ENCODE peak calls at places on chromosomes 12 and 14, in six cellular contexts. One of them, this sample, is unnamed.

GRCh38 chr14:104794641-104795467 is 694 bp downstream of the AKT1 start:
- DNase-seq in prostate gland: no peak
- DNase-seq in ovary: no peak
- DNase-seq in body of pancreas: peak; percentile 59
- DNase-seq in stomach: peak; percentile 51
- DNase-seq in HepG2: no peak
- DNase-seq in this sample: peak; percentile 71

GRCh38 chr12:53944907-53945847 is 6.5 kb downstream of the HOXC13 start:
- DNase-seq in HepG2: no peak
- DNase-seq in prostate gland: no peak
- DNase-seq in body of pancreas: no peak
- DNase-seq in stomach: no peak
- DNase-seq in ovary: no peak
- DNase-seq in this sample: no peak

GRCh38 chr12:57216014-57216891 is at the start of gene NXPH4:
- DNase-seq in stomach: peak; percentile 47
- DNase-seq in HepG2: no peak
- DNase-seq in body of pancreas: peak; percentile 48
- DNase-seq in prostate gland: peak; percentile 33
- DNase-seq in ovary: no peak
- DNase-seq in this sample: no peak

GRCh38 chr12:49809369-49810158 is 18.6 kb downstream of the NCKAP5L start:
- DNase-seq in body of pancreas: no peak
- DNase-seq in prostate gland: no peak
- DNase-seq in stomach: no peak
- DNase-seq in ovary: no peak
- DNase-seq in HepG2: no peak
- DNase-seq in this sample: no peak

GRCh38 chr12:54525383-54525782 is 24.0 kb upstream of the PDE1B start:
- DNase-seq in ovary: no peak
- DNase-seq in prostate gland: no peak
- DNase-seq in stomach: no peak
- DNase-seq in body of pancreas: no peak
- DNase-seq in HepG2: no peak
- DNase-seq in this sample: no peak

GRCh38 chr14:105589161-105589925 is 63.0 kb downstream of the TMEM121 start:
- DNase-seq in body of pancreas: no peak
- DNase-seq in HepG2: no peak
- DNase-seq in prostate gland: no peak
- DNase-seq in ovary: no peak
- DNase-seq in stomach: no peak
- DNase-seq in this sample: no peak

GRCh38 chr12:49803693-49804450 is 24.3 kb downstream of the NCKAP5L start:
- DNase-seq in stomach: no peak
- DNase-seq in prostate gland: no peak
- DNase-seq in body of pancreas: no peak
- DNase-seq in ovary: no peak
- DNase-seq in HepG2: no peak
- DNase-seq in this sample: no peak

GRCh38 chr12:68121143-68121542 is 38.4 kb downstream of the IFNG start:
- DNase-seq in ovary: no peak
- DNase-seq in stomach: no peak
- DNase-seq in prostate gland: no peak
- DNase-seq in HepG2: no peak
- DNase-seq in body of pancreas: no peak
- DNase-seq in this sample: no peak

GRCh38 chr12:51531982-51532497 is 59.0 kb upstream of the SCN8A start:
- DNase-seq in body of pancreas: peak; percentile 77
- DNase-seq in stomach: peak; percentile 83
- DNase-seq in HepG2: peak; percentile 43
- DNase-seq in prostate gland: peak; percentile 68
- DNase-seq in ovary: peak; percentile 70
- DNase-seq in this sample: peak; percentile 62

GRCh38 chr14:74980398-74980745 is 22.3 kb upstream of the EIF2B2 start:
- DNase-seq in HepG2: no peak
- DNase-seq in ovary: no peak
- DNase-seq in body of pancreas: no peak
- DNase-seq in stomach: no peak
- DNase-seq in prostate gland: no peak
- DNase-seq in this sample: no peak

GRCh38 chr12:56636118-56636674 is 6.1 kb upstream of the BAZ2A start:
- DNase-seq in body of pancreas: peak; percentile 90
- DNase-seq in ovary: peak; percentile 91
- DNase-seq in stomach: peak; percentile 88
- DNase-seq in prostate gland: peak; percentile 94
- DNase-seq in HepG2: peak; percentile 84
- DNase-seq in this sample: no peak

GRCh38 chr14:100313045-100313400 is 6.8 kb upstream of the SLC25A29 start:
- DNase-seq in HepG2: no peak
- DNase-seq in stomach: no peak
- DNase-seq in prostate gland: no peak
- DNase-seq in body of pancreas: no peak
- DNase-seq in ovary: no peak
- DNase-seq in this sample: no peak

GRCh38 chr12:65609359-65609771 is 214.9 kb upstream of the HMGA2 start:
- DNase-seq in stomach: no peak
- DNase-seq in prostate gland: no peak
- DNase-seq in HepG2: no peak
- DNase-seq in body of pancreas: no peak
- DNase-seq in ovary: no peak
- DNase-seq in this sample: no peak

GRCh38 chr14:99242816-99243795 is 28.9 kb downstream of the BCL11B start:
- DNase-seq in prostate gland: no peak
- DNase-seq in stomach: no peak
- DNase-seq in body of pancreas: no peak
- DNase-seq in ovary: no peak
- DNase-seq in HepG2: no peak
- DNase-seq in this sample: no peak

GRCh38 chr14:104939666-104940410 is 15.2 kb downstream of the PLD4 start:
- DNase-seq in stomach: no peak
- DNase-seq in prostate gland: no peak
- DNase-seq in HepG2: no peak
- DNase-seq in body of pancreas: no peak
- DNase-seq in ovary: no peak
- DNase-seq in this sample: no peak

GRCh38 chr12:78455991-78456390 is 408.6 kb upstream of the SYT1 start:
- DNase-seq in stomach: no peak
- DNase-seq in prostate gland: no peak
- DNase-seq in HepG2: no peak
- DNase-seq in ovary: no peak
- DNase-seq in body of pancreas: no peak
- DNase-seq in this sample: no peak

GRCh38 chr14:68937790-68938514 is 41.1 kb downstream of the ACTN1 start:
- DNase-seq in body of pancreas: peak; percentile 74
- DNase-seq in HepG2: no peak
- DNase-seq in ovary: no peak
- DNase-seq in stomach: peak; percentile 76
- DNase-seq in prostate gland: peak; percentile 95
- DNase-seq in this sample: no peak

GRCh38 chr14:101732128-101732527 is 29.4 kb upstream of the PPP2R5C start:
- DNase-seq in stomach: no peak
- DNase-seq in body of pancreas: no peak
- DNase-seq in prostate gland: no peak
- DNase-seq in ovary: no peak
- DNase-seq in HepG2: no peak
- DNase-seq in this sample: no peak

GRCh38 chr14:105330491-105330895 is 15.9 kb downstream of the PACS2 start:
- DNase-seq in ovary: no peak
- DNase-seq in HepG2: no peak
- DNase-seq in prostate gland: no peak
- DNase-seq in stomach: no peak
- DNase-seq in body of pancreas: no peak
- DNase-seq in this sample: no peak

GRCh38 chr12:118377005-118377890 is 893 bp downstream of the SUDS3 start:
- DNase-seq in prostate gland: no peak
- DNase-seq in ovary: no peak
- DNase-seq in body of pancreas: no peak
- DNase-seq in HepG2: no peak
- DNase-seq in stomach: no peak
- DNase-seq in this sample: no peak

GRCh38 chr12:13942826-13943225 is 38.6 kb downstream of the GRIN2B start:
- DNase-seq in HepG2: no peak
- DNase-seq in body of pancreas: no peak
- DNase-seq in ovary: no peak
- DNase-seq in stomach: no peak
- DNase-seq in prostate gland: no peak
- DNase-seq in this sample: no peak

GRCh38 chr12:122909442-122910288 is 13.7 kb upstream of the VPS37B start:
- DNase-seq in body of pancreas: peak; percentile 30
- DNase-seq in stomach: no peak
- DNase-seq in ovary: no peak
- DNase-seq in prostate gland: no peak
- DNase-seq in HepG2: no peak
- DNase-seq in this sample: no peak

DNA sequence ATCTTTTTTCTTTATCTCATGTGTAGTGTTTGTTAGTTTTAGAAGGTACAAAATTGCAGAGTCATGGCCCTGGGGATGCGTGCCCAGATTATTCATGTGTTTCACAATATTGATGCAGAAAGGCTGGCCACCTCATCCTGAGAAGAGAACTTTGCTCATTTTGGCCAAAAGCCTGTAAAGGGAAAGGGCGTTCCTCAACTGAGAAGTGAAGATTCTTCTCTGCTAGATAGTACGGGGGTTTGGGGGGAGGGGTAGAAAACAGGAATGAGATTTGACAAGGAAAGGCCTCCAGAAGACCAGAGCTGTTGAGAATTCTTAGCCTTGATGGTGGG is 1.7 kb downstream of the MGST1 start:
- DNase-seq in prostate gland: peak; percentile 33
- DNase-seq in HepG2: peak; percentile 81
- DNase-seq in body of pancreas: peak; percentile 76
- DNase-seq in ovary: no peak
- DNase-seq in stomach: peak; percentile 73
- DNase-seq in this sample: no peak
- TF ChIP-seq POLR2A in prostate gland: no peak
- TF ChIP-seq POLR2A in HepG2: no peak
- TF ChIP-seq POLR2A in body of pancreas: no peak
- TF ChIP-seq POLR2A in ovary: no peak
- TF ChIP-seq POLR2A in stomach: no peak
- TF ChIP-seq POLR2A in this sample: no peak

GRCh38 chr12:31323466-31324115 is 2.4 kb downstream of the SINHCAF start:
- DNase-seq in body of pancreas: no peak
- DNase-seq in prostate gland: peak; percentile 44
- DNase-seq in HepG2: no peak
- DNase-seq in stomach: peak; percentile 51
- DNase-seq in ovary: peak; percentile 55
- DNase-seq in this sample: peak; percentile 20

GRCh38 chr12:31324845-31325523 is 966 bp downstream of the SINHCAF start:
- DNase-seq in prostate gland: peak; percentile 59
- DNase-seq in HepG2: no peak
- DNase-seq in ovary: no peak
- DNase-seq in body of pancreas: peak; percentile 60
- DNase-seq in stomach: peak; percentile 55
- DNase-seq in this sample: peak; percentile 19

GRCh38 chr12:31322651-31323248 is 3.2 kb downstream of the SINHCAF start:
- DNase-seq in HepG2: no peak
- DNase-seq in prostate gland: peak; percentile 12
- DNase-seq in stomach: no peak
- DNase-seq in ovary: peak; percentile 33
- DNase-seq in body of pancreas: no peak
- DNase-seq in this sample: no peak

GRCh38 chr12:31325524-31325875 is 450 bp downstream of the SINHCAF start:
- DNase-seq in prostate gland: no peak
- DNase-seq in HepG2: no peak
- DNase-seq in body of pancreas: peak; percentile 28
- DNase-seq in stomach: peak; percentile 33
- DNase-seq in ovary: no peak
- DNase-seq in this sample: peak; percentile 18

DNA sequence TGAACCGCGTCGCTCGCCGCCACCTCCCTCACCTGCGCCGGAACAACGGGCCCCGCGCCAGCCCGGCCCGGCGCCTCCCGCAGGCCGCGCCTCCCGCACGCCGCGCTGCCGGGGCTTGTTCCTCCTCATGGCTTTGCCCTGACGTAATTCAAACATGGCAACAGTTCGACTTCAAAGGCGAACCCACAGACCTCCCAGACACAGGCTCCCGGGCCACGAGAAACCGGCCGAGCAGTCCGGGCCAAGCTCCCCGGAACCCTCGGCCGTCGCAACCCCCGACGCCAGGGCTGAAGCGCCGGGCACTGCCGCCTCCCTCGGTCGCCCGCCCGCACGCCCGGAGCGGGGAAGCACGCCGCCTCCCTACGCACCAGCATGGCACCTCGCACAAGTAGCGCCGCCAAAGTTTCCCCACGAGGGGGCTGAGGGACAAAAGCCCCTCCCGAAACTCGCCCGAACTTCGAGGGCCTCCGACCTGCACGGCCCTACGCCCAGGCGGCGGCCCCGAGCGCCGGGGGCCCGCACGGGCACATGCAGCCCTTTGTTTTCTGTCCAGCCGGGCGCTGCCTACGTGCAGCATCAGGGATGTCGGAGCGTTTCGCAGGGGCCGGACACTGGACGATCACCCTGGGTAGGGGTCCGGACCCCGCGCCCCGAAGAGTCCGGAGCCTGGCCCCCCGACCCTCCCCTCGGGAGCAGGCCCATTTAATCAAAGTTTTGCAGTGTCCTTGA is 1.7 kb downstream of the SINHCAF start:
- DNase-seq in stomach: peak; percentile 83
- DNase-seq in ovary: peak; percentile 77
- DNase-seq in HepG2: peak; percentile 78
- DNase-seq in body of pancreas: peak; percentile 87
- DNase-seq in prostate gland: peak; percentile 65
- DNase-seq in this sample: peak; percentile 40
- TF ChIP-seq POLR2A in stomach: no peak
- TF ChIP-seq POLR2A in ovary: peak; percentile 41
- TF ChIP-seq POLR2A in HepG2: no peak
- TF ChIP-seq POLR2A in body of pancreas: peak; percentile 79
- TF ChIP-seq POLR2A in prostate gland: peak; percentile 56
- TF ChIP-seq POLR2A in this sample: peak; percentile 55

DNA sequence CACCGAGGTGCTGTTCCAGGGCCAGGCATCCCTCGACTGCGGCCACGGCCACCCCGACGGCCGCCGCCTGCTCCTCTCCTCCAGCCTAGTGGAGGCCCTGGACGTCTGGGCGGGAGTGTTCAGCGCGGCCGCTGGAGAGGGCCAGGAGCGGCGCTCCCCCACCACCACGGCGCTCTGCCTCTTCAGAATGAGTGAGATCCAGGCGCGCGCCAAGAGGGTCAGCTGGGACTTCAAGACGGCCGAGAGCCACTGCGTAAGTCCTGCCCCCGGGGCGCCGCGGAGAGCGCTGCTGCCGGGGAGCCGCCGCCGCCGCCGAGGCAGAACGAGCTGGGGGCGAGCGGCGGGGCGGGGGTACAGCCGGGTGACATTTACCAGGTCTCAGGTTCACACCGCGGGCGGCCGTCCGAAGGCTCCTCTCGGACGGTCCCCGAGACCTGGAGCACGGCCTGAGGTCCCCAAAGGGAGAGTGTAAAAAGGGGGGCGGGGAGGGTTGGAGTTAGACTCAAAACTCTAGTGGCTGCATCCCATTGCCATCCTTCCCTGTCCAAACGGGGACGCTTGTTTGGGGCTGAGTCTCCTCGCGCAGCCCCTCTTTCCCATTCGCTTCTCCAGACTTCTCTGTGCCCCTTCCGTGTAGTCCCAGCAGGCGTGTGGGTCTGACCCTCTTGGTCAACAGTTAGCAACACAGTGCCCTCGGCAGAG is 1.6 kb downstream of the PLXNC1 start:
- DNase-seq in body of pancreas: peak; percentile 24
- DNase-seq in stomach: peak; percentile 28
- DNase-seq in prostate gland: no peak
- DNase-seq in ovary: peak; percentile 79
- DNase-seq in HepG2: no peak
- DNase-seq in this sample: no peak
- TF ChIP-seq POLR2A in body of pancreas: no peak
- TF ChIP-seq POLR2A in stomach: no peak
- TF ChIP-seq POLR2A in prostate gland: no peak
- TF ChIP-seq POLR2A in ovary: peak; percentile 9
- TF ChIP-seq POLR2A in HepG2: no peak
- TF ChIP-seq POLR2A in this sample: no peak

GRCh38 chr12:119876761-119877638 is at the start of gene CIT:
- DNase-seq in ovary: peak; percentile 50
- DNase-seq in body of pancreas: peak; percentile 88
- DNase-seq in prostate gland: peak; percentile 90
- DNase-seq in stomach: peak; percentile 92
- DNase-seq in HepG2: peak; percentile 95
- DNase-seq in this sample: peak; percentile 91
- TF ChIP-seq POLR2A in ovary: no peak
- TF ChIP-seq POLR2A in body of pancreas: no peak
- TF ChIP-seq POLR2A in prostate gland: no peak
- TF ChIP-seq POLR2A in stomach: no peak
- TF ChIP-seq POLR2A in HepG2: peak; percentile 69
- TF ChIP-seq POLR2A in this sample: no peak

This sample was measured in GM12891.